ENCODE peak calls at places on chromosomes 3 and 15, in nine cellular contexts. Z is activated CD4-positive, alpha-beta T cell treated with anti-CD3 and anti-CD28 coated beads, Interleukin-2, amount 10 ng/mL, durations not matched to agents 7 days and 5 days; N is right lobe of liver; Q is activated T-cell treated with anti-CD3 and anti-CD28 coated beads, Interleukin-2, amount 50 U/mL, for 72 hours; C is germinal center; G is RWPE1; R is glomerular endothelial cell; Y is HEK293T; F is occipital lobe. H is an unnamed sample.

GRCh38 chr3:61983479-61983878 is 389.9 kb downstream of the FEZF2 start:
- DNase-seq in G (no peak), Q (no peak), C (no peak), F (no peak), N (no peak), Z (no peak), Y (no peak), R (no peak), H (no peak)

GRCh38 chr3:115388825-115389224 is 234.5 kb upstream of the GAP43 start:
- DNase-seq in Z (no peak), C (no peak), F (no peak), Q (no peak), Y (no peak), G (no peak), N (no peak), R (no peak), H (no peak)

GRCh38 chr3:42713747-42714146 is 11.1 kb upstream of the HHATL start:
- DNase-seq in N (no peak), F (no peak), Y (no peak), R (no peak), C (no peak), G (no peak), Z (no peak), Q (no peak), H (no peak)

GRCh38 chr3:178428037-178428436 is 108.2 kb upstream of the KCNMB2 start:
- DNase-seq in C (no peak), N (no peak), F (no peak), Y (no peak), R (no peak), Z (no peak), Q (no peak), G (no peak), H (no peak)

GRCh38 chr15:52503788-52504496 is 24.7 kb downstream of the MYO5A start:
- DNase-seq in Y (no peak), N (no peak), C (peak), R (no peak), G (peak), Q (no peak), Z (peak), F (no peak), H (peak)

GRCh38 chr15:65177901-65178300 is 7.2 kb downstream of the CLPX start:
- DNase-seq in Y (no peak), F (no peak), R (no peak), G (peak), N (no peak), C (no peak), Z (no peak), Q (no peak), H (no peak)

GRCh38 chr15:40618023-40618422 is 24.0 kb downstream of the KNL1 start:
- DNase-seq in G (no peak), Q (no peak), F (no peak), Y (no peak), R (no peak), N (no peak), C (no peak), Z (no peak), H (no peak)

GRCh38 chr3:110506890-110507289 is 564.7 kb upstream of the NECTIN3 start:
- DNase-seq in Q (no peak), G (no peak), Z (no peak), R (no peak), F (no peak), C (no peak), N (no peak), Y (no peak), H (no peak)

H was measured in OCI-LY7.